ENCODE peak calls at places on chromosome 12, in ten cellular contexts. S is endodermal cell, I is fibroblast of lung, A is lower lobe of right lung, T is mammary epithelial cell, H is left ventricle myocardium inferior, P is cardiac fibroblast, B is astrocyte of the cerebellum, N is AG10803, K is RWPE2. F is an unnamed sample.

GRCh38 chr12:79420146-79420618 is 270.6 kb downstream of the PAWR start:
- DNase-seq in S (peak; percentile 66), I (peak; percentile 98), A (no peak), T (peak; percentile 76), H (no peak), P (peak; percentile 91), B (peak; percentile 92), N (peak; percentile 98), K (no peak), F (peak; percentile 86)

GRCh38 chr12:94761559-94761958 is 111.2 kb upstream of the TMCC3 start:
- DNase-seq in S (no peak), I (peak; percentile 92), A (no peak), T (peak; percentile 94), H (no peak), P (peak; percentile 86), B (peak; percentile 65), N (peak; percentile 68), K (no peak), F (peak; percentile 79)

GRCh38 chr12:91177380-91177779 is 5.2 kb downstream of the DCN start:
- DNase-seq in S (no peak), I (peak; percentile 57), A (no peak), T (no peak), H (no peak), P (no peak), B (no peak), N (peak; percentile 25), K (no peak), F (peak; percentile 13)

GRCh38 chr12:33267641-33268040 is 172.0 kb downstream of the SYT10 start:
- DNase-seq in S (no peak), I (no peak), A (no peak), T (no peak), H (no peak), P (no peak), B (no peak), N (no peak), K (no peak), F (no peak)

GRCh38 chr12:58847876-58848600 is 72.3 kb downstream of the LRIG3 start:
- DNase-seq in S (no peak), I (peak; percentile 46), A (no peak), T (peak; percentile 45), H (no peak), P (no peak), B (no peak), N (no peak), K (no peak), F (no peak)

GRCh38 chr12:124742111-124742510 is 121.6 kb downstream of the SCARB1 start:
- DNase-seq in S (no peak), I (no peak), A (no peak), T (no peak), H (no peak), P (no peak), B (no peak), N (no peak), K (no peak), F (no peak)

GRCh38 chr12:99911076-99911475 is 73.7 kb downstream of the ANKS1B start:
- DNase-seq in S (no peak), I (peak; percentile 95), A (no peak), T (peak; percentile 54), H (no peak), P (peak; percentile 83), B (peak; percentile 81), N (peak; percentile 91), K (no peak), F (peak; percentile 61)

GRCh38 chr12:130827432-130827831 is 11.6 kb downstream of the STX2 start:
- DNase-seq in S (peak; percentile 33), I (no peak), A (no peak), T (no peak), H (no peak), P (peak; percentile 5), B (no peak), N (peak; percentile 39), K (no peak), F (no peak)

GRCh38 chr12:121175383-121176119 is 34.4 kb upstream of the P2RX4 start:
- DNase-seq in S (no peak), I (no peak), A (no peak), T (no peak), H (no peak), P (peak; percentile 35), B (no peak), N (no peak), K (no peak), F (peak; percentile 38)
- H3K4me3 ChIP-seq in S (no peak overlapping the region), I (no peak overlapping the region), A (no peak overlapping the region), T (no peak overlapping the region), H (no peak overlapping the region), P (no peak overlapping the region), B (no peak overlapping the region), N (no peak overlapping the region), K (no peak overlapping the region), F (no peak overlapping the region)

GRCh38 chr12:108564724-108565123 is 2.3 kb downstream of the ISCU start:
- DNase-seq in S (no peak), I (no peak), A (no peak), T (no peak), H (no peak), P (no peak), B (no peak), N (no peak), K (no peak), F (no peak)

GRCh38 chr12:108563135-108563803 is 873 bp downstream of the ISCU start:
- DNase-seq in S (peak; percentile 94), I (peak; percentile 80), A (peak; percentile 86), T (peak; percentile 80), H (peak; percentile 82), P (peak; percentile 91), B (peak; percentile 73), N (peak; percentile 90), K (peak; percentile 85), F (peak; percentile 97)

GRCh38 chr12:108562348-108563134 is at the start of gene ISCU:
- DNase-seq in S (peak; percentile 100), I (peak; percentile 93), A (peak; percentile 97), T (peak; percentile 96), H (peak; percentile 97), P (peak; percentile 98), B (peak; percentile 92), N (peak; percentile 94), K (peak; percentile 94), F (peak; percentile 99)

GRCh38 chr12:108561852-108562347 is 496 bp upstream of the ISCU start:
- DNase-seq in S (no peak), I (peak; percentile 7), A (no peak), T (no peak), H (no peak), P (no peak), B (no peak), N (no peak), K (no peak), F (no peak)

DNA sequence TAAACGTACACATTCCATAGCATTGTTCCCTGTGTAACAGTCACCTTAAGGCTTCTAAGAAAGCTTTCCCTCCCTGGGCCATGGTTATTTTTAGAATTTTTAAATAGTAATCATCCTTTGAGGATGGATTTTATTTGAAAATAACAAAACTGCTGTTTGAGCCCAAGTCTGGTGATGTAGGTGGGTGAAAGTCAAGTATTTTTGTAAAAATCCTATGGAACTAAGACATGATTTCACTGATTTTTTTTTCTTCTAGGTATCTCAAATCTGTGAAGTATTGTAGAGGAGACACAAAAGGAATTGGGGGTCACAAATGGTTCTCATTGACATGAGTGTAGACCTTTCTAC is 1.4 kb downstream of the ISCU start:
- DNase-seq in S (no peak), I (no peak), A (no peak), T (no peak), H (no peak), P (no peak), B (no peak), N (no peak), K (no peak), F (no peak)
- TF ChIP-seq CTCF in S (peak; percentile 17), I (no peak), A (no peak), T (no peak), H (no peak), P (no peak), B (no peak), N (no peak), K (peak; percentile 70), F (no peak)

GRCh38 chr12:3299929-3300832 is 190.8 kb upstream of the PRMT8 start:
- DNase-seq in S (peak; percentile 99), I (peak; percentile 96), A (peak; percentile 90), T (peak; percentile 99), H (peak; percentile 90), P (peak; percentile 88), B (peak; percentile 68), N (peak; percentile 96), K (peak; percentile 100), F (peak; percentile 97)
- H3K4me3 ChIP-seq in S (peak overlapping the region; percentile 37), I (no peak overlapping the region), A (peak overlapping the region; percentile 37), T (peak overlapping the region; percentile 38), H (peak overlapping the region; percentile 40), P (no peak overlapping the region), B (peak overlapping the region; percentile 17), N (peak overlapping the region; percentile 29), K (no peak overlapping the region), F (peak overlapping the region; percentile 36)

GRCh38 chr12:63164911-63165310 is 13.9 kb upstream of the AVPR1A start:
- DNase-seq in S (no peak), I (no peak), A (no peak), T (no peak), H (no peak), P (no peak), B (no peak), N (no peak), K (no peak), F (no peak)
- TF ChIP-seq CTCF in S (no peak), I (no peak), A (no peak), T (no peak), H (no peak), P (no peak), B (no peak), N (no peak), K (no peak), F (no peak)

DNA sequence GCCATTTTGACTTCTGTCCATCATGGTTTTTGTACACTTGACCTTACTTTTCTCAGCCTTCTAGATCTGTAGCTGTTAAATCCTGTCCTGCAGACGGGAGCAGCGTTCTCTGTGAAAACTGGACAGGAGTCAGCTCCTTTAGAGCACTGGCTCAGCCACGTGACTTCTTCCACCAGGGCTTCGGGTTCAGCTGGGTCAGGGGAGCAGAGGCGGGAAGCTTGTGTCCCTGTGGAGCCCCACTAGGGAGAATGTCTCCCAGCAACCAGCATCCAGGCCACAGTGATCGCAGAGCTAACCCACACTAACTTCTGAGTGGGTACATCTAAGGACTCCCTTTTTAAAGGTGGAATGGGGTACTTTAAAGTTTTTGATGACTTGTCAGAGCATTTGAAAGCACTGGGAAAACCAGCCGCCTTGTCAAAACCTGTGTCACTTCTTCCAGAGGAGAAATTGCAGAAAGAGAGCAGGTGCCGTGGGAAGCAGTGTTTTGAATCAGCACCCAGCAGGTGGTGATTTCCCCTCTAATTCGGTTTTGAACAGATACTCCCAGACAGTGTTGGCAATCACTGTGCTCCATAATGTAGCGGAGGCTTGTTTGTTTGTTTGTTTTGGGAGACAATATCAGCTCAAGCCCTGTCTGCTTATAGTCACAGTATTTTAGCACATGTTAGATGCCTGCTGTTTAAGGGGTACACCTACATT is 17.9 kb downstream of the DERA start:
- DNase-seq in S (peak; percentile 59), I (peak; percentile 17), A (no peak), T (no peak), H (peak; percentile 21), P (no peak), B (no peak), N (no peak), K (no peak), F (no peak)
- H3K4me3 ChIP-seq in S (no peak overlapping the region), I (no peak overlapping the region), A (no peak overlapping the region), T (no peak overlapping the region), H (no peak overlapping the region), P (no peak overlapping the region), B (no peak overlapping the region), N (no peak overlapping the region), K (no peak overlapping the region), F (no peak overlapping the region)

F was measured in foreskin fibroblast.